ENCODE peak calls at places on chromosomes 12 and 14, in nine cellular contexts. One of them, this sample, is unnamed.

GRCh38 chr12:96294831-96295230 is 100.7 kb downstream of the ELK3 start:
- DNase-seq in lower lobe of right lung: no peak
- DNase-seq in H4: no peak
- DNase-seq in stimulated activated CD8-positive, alpha-beta memory T cell treated with anti-CD3 and anti-CD28 coated beads, Interleukin-12 subunit alpha, Interleukin-12 subunit beta, amount 100 ng/mL, for 1 hour: no peak
- DNase-seq in erythroblast: no peak
- DNase-seq in RKO: no peak
- DNase-seq in memory B cell: no peak
- DNase-seq in frontal cortex: no peak
- DNase-seq in T-helper 1 cell: no peak
- DNase-seq in this sample: no peak

GRCh38 chr14:64726585-64726890 is 22.3 kb downstream of the PLEKHG3 start:
- DNase-seq in frontal cortex: no peak
- DNase-seq in H4: peak
- DNase-seq in T-helper 1 cell: peak
- DNase-seq in stimulated activated CD8-positive, alpha-beta memory T cell treated with anti-CD3 and anti-CD28 coated beads, Interleukin-12 subunit alpha, Interleukin-12 subunit beta, amount 100 ng/mL, for 1 hour: no peak
- DNase-seq in RKO: no peak
- DNase-seq in lower lobe of right lung: no peak
- DNase-seq in erythroblast: no peak
- DNase-seq in memory B cell: no peak
- DNase-seq in this sample: peak

GRCh38 chr12:92814584-92814983 is 111.8 kb downstream of the PLEKHG7 start:
- DNase-seq in T-helper 1 cell: no peak
- DNase-seq in erythroblast: no peak
- DNase-seq in RKO: no peak
- DNase-seq in frontal cortex: no peak
- DNase-seq in stimulated activated CD8-positive, alpha-beta memory T cell treated with anti-CD3 and anti-CD28 coated beads, Interleukin-12 subunit alpha, Interleukin-12 subunit beta, amount 100 ng/mL, for 1 hour: no peak
- DNase-seq in lower lobe of right lung: no peak
- DNase-seq in memory B cell: no peak
- DNase-seq in H4: no peak
- DNase-seq in this sample: no peak

GRCh38 chr12:113903381-113903863 is 62.7 kb downstream of the RBM19 start:
- DNase-seq in RKO: no peak
- DNase-seq in T-helper 1 cell: no peak
- DNase-seq in stimulated activated CD8-positive, alpha-beta memory T cell treated with anti-CD3 and anti-CD28 coated beads, Interleukin-12 subunit alpha, Interleukin-12 subunit beta, amount 100 ng/mL, for 1 hour: no peak
- DNase-seq in memory B cell: no peak
- DNase-seq in H4: no peak
- DNase-seq in lower lobe of right lung: no peak
- DNase-seq in frontal cortex: no peak
- DNase-seq in erythroblast: no peak
- DNase-seq in this sample: no peak

GRCh38 chr12:48815281-48816110 is 2.8 kb upstream of the CACNB3 start:
- DNase-seq in erythroblast: peak
- DNase-seq in stimulated activated CD8-positive, alpha-beta memory T cell treated with anti-CD3 and anti-CD28 coated beads, Interleukin-12 subunit alpha, Interleukin-12 subunit beta, amount 100 ng/mL, for 1 hour: no peak
- DNase-seq in T-helper 1 cell: no peak
- DNase-seq in H4: peak
- DNase-seq in frontal cortex: peak
- DNase-seq in lower lobe of right lung: peak
- DNase-seq in memory B cell: no peak
- DNase-seq in RKO: peak
- DNase-seq in this sample: peak

GRCh38 chr14:74616507-74616906 is 4.5 kb upstream of the LTBP2 start:
- DNase-seq in memory B cell: no peak
- DNase-seq in stimulated activated CD8-positive, alpha-beta memory T cell treated with anti-CD3 and anti-CD28 coated beads, Interleukin-12 subunit alpha, Interleukin-12 subunit beta, amount 100 ng/mL, for 1 hour: no peak
- DNase-seq in RKO: peak
- DNase-seq in H4: peak
- DNase-seq in frontal cortex: no peak
- DNase-seq in T-helper 1 cell: no peak
- DNase-seq in lower lobe of right lung: no peak
- DNase-seq in erythroblast: no peak
- DNase-seq in this sample: no peak

GRCh38 chr12:6200266-6201198 is at the start of gene CD9:
- DNase-seq in frontal cortex: peak
- DNase-seq in stimulated activated CD8-positive, alpha-beta memory T cell treated with anti-CD3 and anti-CD28 coated beads, Interleukin-12 subunit alpha, Interleukin-12 subunit beta, amount 100 ng/mL, for 1 hour: no peak
- DNase-seq in lower lobe of right lung: peak
- DNase-seq in H4: peak
- DNase-seq in RKO: peak
- DNase-seq in memory B cell: peak
- DNase-seq in T-helper 1 cell: no peak
- DNase-seq in erythroblast: no peak
- DNase-seq in this sample: peak

GRCh38 chr14:22646570-22647254 is 2.6 kb upstream of the OR6J1 start:
- DNase-seq in stimulated activated CD8-positive, alpha-beta memory T cell treated with anti-CD3 and anti-CD28 coated beads, Interleukin-12 subunit alpha, Interleukin-12 subunit beta, amount 100 ng/mL, for 1 hour: no peak
- DNase-seq in lower lobe of right lung: no peak
- DNase-seq in frontal cortex: no peak
- DNase-seq in H4: peak
- DNase-seq in erythroblast: no peak
- DNase-seq in RKO: peak
- DNase-seq in T-helper 1 cell: no peak
- DNase-seq in memory B cell: no peak
- DNase-seq in this sample: no peak

GRCh38 chr12:40646891-40647290 is 45.3 kb upstream of the CNTN1 start:
- DNase-seq in lower lobe of right lung: no peak
- DNase-seq in RKO: no peak
- DNase-seq in frontal cortex: no peak
- DNase-seq in stimulated activated CD8-positive, alpha-beta memory T cell treated with anti-CD3 and anti-CD28 coated beads, Interleukin-12 subunit alpha, Interleukin-12 subunit beta, amount 100 ng/mL, for 1 hour: no peak
- DNase-seq in memory B cell: no peak
- DNase-seq in H4: no peak
- DNase-seq in T-helper 1 cell: no peak
- DNase-seq in erythroblast: no peak
- DNase-seq in this sample: no peak

GRCh38 chr12:93180566-93180965 is 197.2 kb upstream of the NUDT4 start:
- DNase-seq in H4: no peak
- DNase-seq in erythroblast: no peak
- DNase-seq in frontal cortex: no peak
- DNase-seq in RKO: no peak
- DNase-seq in memory B cell: no peak
- DNase-seq in T-helper 1 cell: no peak
- DNase-seq in stimulated activated CD8-positive, alpha-beta memory T cell treated with anti-CD3 and anti-CD28 coated beads, Interleukin-12 subunit alpha, Interleukin-12 subunit beta, amount 100 ng/mL, for 1 hour: no peak
- DNase-seq in lower lobe of right lung: no peak
- DNase-seq in this sample: no peak

GRCh38 chr12:75479963-75480461 is 543 bp upstream of the GLIPR1 start:
- DNase-seq in RKO: no peak
- DNase-seq in erythroblast: no peak
- DNase-seq in memory B cell: no peak
- DNase-seq in T-helper 1 cell: no peak
- DNase-seq in stimulated activated CD8-positive, alpha-beta memory T cell treated with anti-CD3 and anti-CD28 coated beads, Interleukin-12 subunit alpha, Interleukin-12 subunit beta, amount 100 ng/mL, for 1 hour: no peak
- DNase-seq in H4: peak
- DNase-seq in frontal cortex: no peak
- DNase-seq in lower lobe of right lung: no peak
- DNase-seq in this sample: no peak

GRCh38 chr14:90398841-90399540 is 2.2 kb downstream of the CALM1 start:
- DNase-seq in RKO: no peak
- DNase-seq in erythroblast: no peak
- DNase-seq in frontal cortex: no peak
- DNase-seq in stimulated activated CD8-positive, alpha-beta memory T cell treated with anti-CD3 and anti-CD28 coated beads, Interleukin-12 subunit alpha, Interleukin-12 subunit beta, amount 100 ng/mL, for 1 hour: no peak
- DNase-seq in H4: no peak
- DNase-seq in lower lobe of right lung: no peak
- DNase-seq in T-helper 1 cell: no peak
- DNase-seq in memory B cell: no peak
- DNase-seq in this sample: no peak

GRCh38 chr14:35879141-35879648 is 53.1 kb downstream of the BRMS1L start:
- DNase-seq in stimulated activated CD8-positive, alpha-beta memory T cell treated with anti-CD3 and anti-CD28 coated beads, Interleukin-12 subunit alpha, Interleukin-12 subunit beta, amount 100 ng/mL, for 1 hour: no peak
- DNase-seq in lower lobe of right lung: no peak
- DNase-seq in erythroblast: no peak
- DNase-seq in frontal cortex: no peak
- DNase-seq in H4: peak
- DNase-seq in T-helper 1 cell: no peak
- DNase-seq in memory B cell: no peak
- DNase-seq in RKO: no peak
- DNase-seq in this sample: peak

GRCh38 chr12:78916845-78917480 is 52.4 kb downstream of the SYT1 start:
- DNase-seq in stimulated activated CD8-positive, alpha-beta memory T cell treated with anti-CD3 and anti-CD28 coated beads, Interleukin-12 subunit alpha, Interleukin-12 subunit beta, amount 100 ng/mL, for 1 hour: no peak
- DNase-seq in erythroblast: no peak
- DNase-seq in RKO: no peak
- DNase-seq in memory B cell: no peak
- DNase-seq in frontal cortex: no peak
- DNase-seq in lower lobe of right lung: no peak
- DNase-seq in T-helper 1 cell: no peak
- DNase-seq in H4: peak
- DNase-seq in this sample: no peak

GRCh38 chr12:103735291-103735690 is 105.7 kb downstream of the NT5DC3 start:
- DNase-seq in frontal cortex: no peak
- DNase-seq in erythroblast: no peak
- DNase-seq in memory B cell: no peak
- DNase-seq in H4: no peak
- DNase-seq in T-helper 1 cell: no peak
- DNase-seq in stimulated activated CD8-positive, alpha-beta memory T cell treated with anti-CD3 and anti-CD28 coated beads, Interleukin-12 subunit alpha, Interleukin-12 subunit beta, amount 100 ng/mL, for 1 hour: no peak
- DNase-seq in lower lobe of right lung: no peak
- DNase-seq in RKO: no peak
- DNase-seq in this sample: no peak

GRCh38 chr12:2295941-2296461 is 243.2 kb downstream of the CACNA1C start:
- DNase-seq in H4: peak
- DNase-seq in lower lobe of right lung: no peak
- DNase-seq in erythroblast: no peak
- DNase-seq in RKO: peak
- DNase-seq in frontal cortex: no peak
- DNase-seq in stimulated activated CD8-positive, alpha-beta memory T cell treated with anti-CD3 and anti-CD28 coated beads, Interleukin-12 subunit alpha, Interleukin-12 subunit beta, amount 100 ng/mL, for 1 hour: no peak
- DNase-seq in memory B cell: no peak
- DNase-seq in T-helper 1 cell: no peak
- DNase-seq in this sample: no peak

GRCh38 chr12:51951199-51951842 is at the start of gene ACVR1B:
- DNase-seq in T-helper 1 cell: peak
- DNase-seq in H4: peak
- DNase-seq in memory B cell: peak
- DNase-seq in stimulated activated CD8-positive, alpha-beta memory T cell treated with anti-CD3 and anti-CD28 coated beads, Interleukin-12 subunit alpha, Interleukin-12 subunit beta, amount 100 ng/mL, for 1 hour: peak
- DNase-seq in erythroblast: peak
- DNase-seq in frontal cortex: peak
- DNase-seq in RKO: peak
- DNase-seq in lower lobe of right lung: peak
- DNase-seq in this sample: peak

GRCh38 chr12:49129332-49130150 is 1.7 kb downstream of the TUBA1B start:
- DNase-seq in stimulated activated CD8-positive, alpha-beta memory T cell treated with anti-CD3 and anti-CD28 coated beads, Interleukin-12 subunit alpha, Interleukin-12 subunit beta, amount 100 ng/mL, for 1 hour: no peak
- DNase-seq in erythroblast: no peak
- DNase-seq in T-helper 1 cell: no peak
- DNase-seq in lower lobe of right lung: no peak
- DNase-seq in RKO: no peak
- DNase-seq in H4: no peak
- DNase-seq in frontal cortex: no peak
- DNase-seq in memory B cell: no peak
- DNase-seq in this sample: no peak

GRCh38 chr14:89444044-89444443 is 27.0 kb upstream of the FOXN3 start:
- DNase-seq in H4: no peak
- DNase-seq in erythroblast: no peak
- DNase-seq in RKO: no peak
- DNase-seq in stimulated activated CD8-positive, alpha-beta memory T cell treated with anti-CD3 and anti-CD28 coated beads, Interleukin-12 subunit alpha, Interleukin-12 subunit beta, amount 100 ng/mL, for 1 hour: no peak
- DNase-seq in frontal cortex: no peak
- DNase-seq in lower lobe of right lung: no peak
- DNase-seq in T-helper 1 cell: no peak
- DNase-seq in memory B cell: no peak
- DNase-seq in this sample: no peak

GRCh38 chr14:49364752-49365117 is 221.4 kb downstream of the RPS29 start:
- DNase-seq in lower lobe of right lung: no peak
- DNase-seq in stimulated activated CD8-positive, alpha-beta memory T cell treated with anti-CD3 and anti-CD28 coated beads, Interleukin-12 subunit alpha, Interleukin-12 subunit beta, amount 100 ng/mL, for 1 hour: no peak
- DNase-seq in T-helper 1 cell: no peak
- DNase-seq in erythroblast: no peak
- DNase-seq in memory B cell: no peak
- DNase-seq in H4: no peak
- DNase-seq in RKO: no peak
- DNase-seq in frontal cortex: no peak
- DNase-seq in this sample: no peak

GRCh38 chr12:105084251-105085250 is at the start of gene ALDH1L2:
- DNase-seq in frontal cortex: peak
- DNase-seq in stimulated activated CD8-positive, alpha-beta memory T cell treated with anti-CD3 and anti-CD28 coated beads, Interleukin-12 subunit alpha, Interleukin-12 subunit beta, amount 100 ng/mL, for 1 hour: no peak
- DNase-seq in erythroblast: peak
- DNase-seq in T-helper 1 cell: peak
- DNase-seq in RKO: no peak
- DNase-seq in lower lobe of right lung: peak
- DNase-seq in memory B cell: peak
- DNase-seq in H4: no peak
- DNase-seq in this sample: peak

GRCh38 chr12:57069522-57069921 is 9.1 kb downstream of the NEMP1 start:
- DNase-seq in lower lobe of right lung: no peak
- DNase-seq in erythroblast: peak
- DNase-seq in T-helper 1 cell: no peak
- DNase-seq in frontal cortex: peak
- DNase-seq in stimulated activated CD8-positive, alpha-beta memory T cell treated with anti-CD3 and anti-CD28 coated beads, Interleukin-12 subunit alpha, Interleukin-12 subunit beta, amount 100 ng/mL, for 1 hour: no peak
- DNase-seq in H4: peak
- DNase-seq in memory B cell: peak
- DNase-seq in RKO: peak
- DNase-seq in this sample: no peak

GRCh38 chr12:52645120-52645761 is 6.8 kb downstream of the KRT2 start:
- DNase-seq in erythroblast: peak
- DNase-seq in H4: no peak
- DNase-seq in memory B cell: no peak
- DNase-seq in lower lobe of right lung: no peak
- DNase-seq in RKO: no peak
- DNase-seq in frontal cortex: no peak
- DNase-seq in T-helper 1 cell: no peak
- DNase-seq in stimulated activated CD8-positive, alpha-beta memory T cell treated with anti-CD3 and anti-CD28 coated beads, Interleukin-12 subunit alpha, Interleukin-12 subunit beta, amount 100 ng/mL, for 1 hour: peak
- DNase-seq in this sample: no peak

GRCh38 chr12:116370886-116371580 is 93.5 kb upstream of the MED13L start:
- DNase-seq in erythroblast: no peak
- DNase-seq in stimulated activated CD8-positive, alpha-beta memory T cell treated with anti-CD3 and anti-CD28 coated beads, Interleukin-12 subunit alpha, Interleukin-12 subunit beta, amount 100 ng/mL, for 1 hour: no peak
- DNase-seq in H4: no peak
- DNase-seq in T-helper 1 cell: no peak
- DNase-seq in memory B cell: no peak
- DNase-seq in frontal cortex: no peak
- DNase-seq in RKO: no peak
- DNase-seq in lower lobe of right lung: no peak
- DNase-seq in this sample: no peak

GRCh38 chr12:106240821-106241220 is 7.0 kb downstream of the CKAP4 start:
- DNase-seq in H4: no peak
- DNase-seq in frontal cortex: no peak
- DNase-seq in memory B cell: no peak
- DNase-seq in lower lobe of right lung: no peak
- DNase-seq in T-helper 1 cell: no peak
- DNase-seq in stimulated activated CD8-positive, alpha-beta memory T cell treated with anti-CD3 and anti-CD28 coated beads, Interleukin-12 subunit alpha, Interleukin-12 subunit beta, amount 100 ng/mL, for 1 hour: no peak
- DNase-seq in RKO: no peak
- DNase-seq in erythroblast: no peak
- DNase-seq in this sample: no peak

GRCh38 chr12:1859643-1860042 is 39.3 kb downstream of the LRTM2 start:
- DNase-seq in memory B cell: no peak
- DNase-seq in erythroblast: no peak
- DNase-seq in H4: peak
- DNase-seq in T-helper 1 cell: no peak
- DNase-seq in frontal cortex: no peak
- DNase-seq in RKO: no peak
- DNase-seq in stimulated activated CD8-positive, alpha-beta memory T cell treated with anti-CD3 and anti-CD28 coated beads, Interleukin-12 subunit alpha, Interleukin-12 subunit beta, amount 100 ng/mL, for 1 hour: no peak
- DNase-seq in lower lobe of right lung: no peak
- DNase-seq in this sample: no peak

GRCh38 chr14:92686763-92687427 is 61.5 kb downstream of the LGMN start:
- DNase-seq in T-helper 1 cell: no peak
- DNase-seq in stimulated activated CD8-positive, alpha-beta memory T cell treated with anti-CD3 and anti-CD28 coated beads, Interleukin-12 subunit alpha, Interleukin-12 subunit beta, amount 100 ng/mL, for 1 hour: no peak
- DNase-seq in lower lobe of right lung: peak
- DNase-seq in RKO: peak
- DNase-seq in erythroblast: peak
- DNase-seq in frontal cortex: peak
- DNase-seq in H4: peak
- DNase-seq in memory B cell: peak
- DNase-seq in this sample: peak

GRCh38 chr12:49489720-49490119 is 49.1 kb upstream of the KCNH3 start:
- DNase-seq in H4: peak
- DNase-seq in RKO: peak
- DNase-seq in stimulated activated CD8-positive, alpha-beta memory T cell treated with anti-CD3 and anti-CD28 coated beads, Interleukin-12 subunit alpha, Interleukin-12 subunit beta, amount 100 ng/mL, for 1 hour: no peak
- DNase-seq in T-helper 1 cell: no peak
- DNase-seq in lower lobe of right lung: no peak
- DNase-seq in memory B cell: no peak
- DNase-seq in frontal cortex: no peak
- DNase-seq in erythroblast: no peak
- DNase-seq in this sample: no peak

GRCh38 chr12:1250641-1251040 is 259.6 kb downstream of the ERC1 start:
- DNase-seq in erythroblast: no peak
- DNase-seq in H4: no peak
- DNase-seq in frontal cortex: no peak
- DNase-seq in RKO: no peak
- DNase-seq in T-helper 1 cell: no peak
- DNase-seq in lower lobe of right lung: no peak
- DNase-seq in stimulated activated CD8-positive, alpha-beta memory T cell treated with anti-CD3 and anti-CD28 coated beads, Interleukin-12 subunit alpha, Interleukin-12 subunit beta, amount 100 ng/mL, for 1 hour: no peak
- DNase-seq in memory B cell: no peak
- DNase-seq in this sample: no peak

GRCh38 chr14:91885837-91886236 is 18.5 kb upstream of the TC2N start:
- DNase-seq in erythroblast: no peak
- DNase-seq in T-helper 1 cell: no peak
- DNase-seq in frontal cortex: no peak
- DNase-seq in H4: no peak
- DNase-seq in RKO: no peak
- DNase-seq in memory B cell: no peak
- DNase-seq in stimulated activated CD8-positive, alpha-beta memory T cell treated with anti-CD3 and anti-CD28 coated beads, Interleukin-12 subunit alpha, Interleukin-12 subunit beta, amount 100 ng/mL, for 1 hour: no peak
- DNase-seq in lower lobe of right lung: no peak
- DNase-seq in this sample: no peak

This sample was measured in right lobe of liver.